ENCODE peak calls at places on chromosomes 11 and 22, in ten cellular contexts. O is lower leg skin, A is A549, E is spleen, R is right lobe of liver, P is esophagus squamous epithelium, W is IMR-90, L is heart left ventricle, Q is tibial nerve, D is ovary. F is an unnamed sample.

GRCh38 chr11:123174196-123175183 is 20.6 kb downstream of the CLMP start:
- DNase-seq in O (peak; percentile 94), A (peak; percentile 54), E (no peak), R (no peak), P (no peak), W (peak; percentile 99), L (peak; percentile 66), Q (peak; percentile 58), D (peak; percentile 80), F (no peak)

GRCh38 chr11:47305734-47306483 is 36.0 kb downstream of the MADD start:
- DNase-seq in O (peak; percentile 63), A (no peak), E (no peak), R (no peak), P (no peak), W (no peak), L (peak; percentile 91), Q (no peak), D (no peak), F (no peak)

GRCh38 chr11:12173111-12173510 is 62.7 kb downstream of the MICAL2 start:
- DNase-seq in O (peak; percentile 0), A (no peak), E (no peak), R (no peak), P (no peak), W (no peak), L (no peak), Q (no peak), D (no peak), F (no peak)

GRCh38 chr11:59773082-59773438 is 17.9 kb downstream of the STX3 start:
- DNase-seq in O (no peak), A (no peak), E (no peak), R (no peak), P (no peak), W (no peak), L (no peak), Q (no peak), D (no peak), F (no peak)

GRCh38 chr11:64859542-64860414 is 15.3 kb upstream of the CDC42BPG start:
- DNase-seq in O (no peak), A (no peak), E (peak; percentile 88), R (no peak), P (no peak), W (no peak), L (no peak), Q (no peak), D (no peak), F (no peak)

GRCh38 chr22:36384766-36385400 is 2.9 kb downstream of the MYH9 start:
- DNase-seq in O (no peak), A (no peak), E (no peak), R (no peak), P (no peak), W (no peak), L (no peak), Q (no peak), D (no peak), F (peak; percentile 80)

GRCh38 chr11:125214466-125215204 is 50.1 kb downstream of the PKNOX2 start:
- DNase-seq in O (no peak), A (no peak), E (peak; percentile 59), R (no peak), P (no peak), W (no peak), L (no peak), Q (no peak), D (peak; percentile 72), F (no peak)

GRCh38 chr11:86068138-86068861 is 584 bp downstream of the PICALM start:
- DNase-seq in O (peak; percentile 90), A (peak; percentile 33), E (peak; percentile 89), R (peak; percentile 49), P (no peak), W (no peak), L (peak; percentile 48), Q (peak; percentile 19), D (peak; percentile 51), F (peak; percentile 51)

GRCh38 chr11:842370-843002 is at the start of the genes POLR2L and TSPAN4:
- DNase-seq in O (peak; percentile 98), A (peak; percentile 94), E (peak; percentile 97), R (peak; percentile 92), P (peak; percentile 49), W (peak; percentile 84), L (peak; percentile 92), Q (peak; percentile 77), D (peak; percentile 91), F (peak; percentile 94)

GRCh38 chr22:25750569-25751173 is 8.7 kb downstream of the MYO18B start:
- DNase-seq in O (no peak), A (no peak), E (no peak), R (no peak), P (no peak), W (no peak), L (no peak), Q (no peak), D (no peak), F (no peak)

GRCh38 chr22:41243361-41243760 is 2.6 kb upstream of the CHADL start:
- DNase-seq in O (no peak), A (no peak), E (no peak), R (no peak), P (no peak), W (no peak), L (peak; percentile 34), Q (no peak), D (no peak), F (no peak)

GRCh38 chr22:33427461-33427860 is 369.3 kb upstream of the SYN3 start:
- DNase-seq in O (no peak), A (no peak), E (no peak), R (no peak), P (no peak), W (no peak), L (no peak), Q (no peak), D (no peak), F (no peak)

GRCh38 chr11:75966546-75967287 is 151.7 kb downstream of the UVRAG start:
- DNase-seq in O (no peak), A (peak; percentile 9), E (no peak), R (no peak), P (no peak), W (peak; percentile 84), L (no peak), Q (no peak), D (no peak), F (no peak)

GRCh38 chr11:45087301-45087700 is 59.1 kb upstream of the PRDM11 start:
- DNase-seq in O (no peak), A (no peak), E (no peak), R (no peak), P (no peak), W (peak; percentile 60), L (peak; percentile 58), Q (no peak), D (no peak), F (no peak)
- TF ChIP-seq CTCF in O (no peak), A (no peak), E (no peak), R (no peak), P (no peak), W (no peak), L (no peak), Q (no peak), D (no peak), F (no peak)

DNA sequence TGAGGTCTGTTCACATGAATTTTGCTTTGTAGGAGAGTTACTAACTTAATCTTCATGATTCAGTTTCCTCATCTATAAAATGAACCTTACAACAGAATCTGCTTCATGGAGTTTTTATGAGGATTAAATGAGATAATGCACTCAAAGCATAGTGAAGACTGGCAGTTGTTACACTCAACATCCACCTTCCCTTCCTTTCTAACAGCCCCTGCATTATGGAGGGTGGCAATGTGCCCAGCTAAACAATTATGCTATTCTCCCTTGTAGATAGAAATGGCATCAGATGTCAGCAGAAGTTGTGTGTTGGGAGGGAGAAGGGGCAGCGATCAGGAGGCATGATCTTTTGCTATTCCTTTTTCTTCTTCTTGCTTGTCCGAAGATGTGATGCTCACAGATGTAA is 6.5 kb downstream of the POU2AF1 start:
- DNase-seq in O (no peak), A (no peak), E (no peak), R (no peak), P (no peak), W (no peak), L (no peak), Q (no peak), D (no peak), F (no peak)
- TF ChIP-seq POLR2A in O (no peak), A (no peak), E (no peak), R (no peak), P (no peak), W (no peak), L (no peak), Q (no peak), D (no peak), F (no peak)

GRCh38 chr11:78039919-78040671 is 17.0 kb upstream of the KCTD14 start:
- DNase-seq in O (peak; percentile 89), A (peak; percentile 63), E (peak; percentile 79), R (peak; percentile 83), P (no peak), W (peak; percentile 85), L (peak; percentile 72), Q (peak; percentile 33), D (peak; percentile 65), F (peak; percentile 77)
- H3K4me3 ChIP-seq in O (no peak overlapping the region), A (peak overlapping the region; percentile 8), E (peak overlapping the region; percentile 5), R (peak overlapping the region; percentile 18), P (peak overlapping the region; percentile 3), W (no peak overlapping the region), L (peak overlapping the region; percentile 14), Q (peak overlapping the region; percentile 11), D (no peak overlapping the region), F (peak overlapping the region; percentile 18)

DNA sequence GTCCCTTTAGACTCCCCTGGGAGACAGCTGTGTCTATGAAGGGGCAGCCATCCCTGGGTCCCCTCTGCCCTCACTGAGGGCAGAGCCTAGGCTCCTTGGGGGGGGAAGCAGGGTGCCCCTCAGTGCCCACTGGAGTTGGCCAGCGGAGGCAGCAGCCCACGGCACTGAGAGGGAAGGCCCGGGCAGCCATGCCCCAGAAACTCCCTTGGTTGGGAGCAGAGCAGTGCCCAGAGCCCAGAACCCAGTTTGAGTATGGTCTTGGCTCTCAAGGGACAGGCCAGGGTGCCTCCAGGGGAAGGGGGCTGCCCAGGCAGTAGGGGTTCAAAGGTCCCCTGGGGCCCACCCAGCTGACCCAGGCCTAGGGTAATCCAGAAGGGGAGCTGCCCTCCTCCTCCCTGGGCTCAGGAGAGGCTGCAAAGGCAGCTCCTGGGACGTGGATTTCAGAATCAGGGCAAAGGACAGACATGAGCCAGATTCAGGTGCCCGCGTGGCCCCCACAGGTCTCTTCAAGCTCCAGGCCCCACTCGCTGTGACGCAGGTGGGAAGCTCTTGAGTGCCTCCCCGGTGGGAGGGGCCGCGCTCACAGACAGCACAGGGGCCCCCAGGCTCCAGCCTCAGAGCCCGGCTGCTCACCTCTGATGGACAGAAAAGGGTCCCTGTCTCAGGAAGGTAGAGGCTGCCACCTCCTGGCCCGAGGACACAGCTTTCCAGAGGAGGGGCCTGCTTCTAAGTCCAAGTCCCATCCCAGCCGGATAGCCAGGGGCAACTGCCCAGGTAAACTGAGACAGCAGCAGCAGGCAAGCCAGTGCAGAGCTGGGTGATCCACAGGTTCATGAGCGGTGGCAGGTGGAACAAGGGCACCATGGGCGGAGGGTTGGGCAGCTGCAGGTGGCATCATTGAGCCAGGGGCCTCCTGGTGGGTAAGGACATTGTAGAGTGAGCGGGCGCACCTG is 2.6 kb downstream of the C11orf21 start:
- DNase-seq in O (peak; percentile 83), A (peak; percentile 59), E (peak; percentile 80), R (no peak), P (no peak), W (no peak), L (no peak), Q (no peak), D (no peak), F (peak; percentile 65)
- TF ChIP-seq CTCF in O (no peak), A (peak; percentile 45), E (no peak), R (peak; percentile 39), P (peak; percentile 29), W (peak; percentile 14), L (peak; percentile 42), Q (peak; percentile 41), D (no peak), F (peak; percentile 51)

F was measured in Peyer's patch.